ENCODE peak calls at places on chromosomes 2 and 18, in six cellular contexts. One of them, this sample, is unnamed.

GRCh38 chr2:20590704-20591515 is 60.0 kb downstream of the HS1BP3 start:
- DNase-seq in GM12891: no peak
- DNase-seq in K562: no peak
- DNase-seq in GM12878: no peak
- DNase-seq in HepG2: no peak
- DNase-seq in H1: no peak
- DNase-seq in this sample: no peak

GRCh38 chr2:40144022-40144421 is 307.9 kb downstream of the SLC8A1 start:
- DNase-seq in H1: no peak
- DNase-seq in HepG2: no peak
- DNase-seq in GM12891: no peak
- DNase-seq in GM12878: no peak
- DNase-seq in K562: no peak
- DNase-seq in this sample: no peak

GRCh38 chr2:43193996-43194869 is 32.2 kb downstream of the ZFP36L2 start:
- DNase-seq in HepG2: peak; percentile 98
- DNase-seq in GM12891: no peak
- DNase-seq in K562: no peak
- DNase-seq in GM12878: peak; percentile 53
- DNase-seq in H1: no peak
- DNase-seq in this sample: no peak

GRCh38 chr2:241665731-241666440 is 20.7 kb downstream of the DTYMK start:
- DNase-seq in HepG2: no peak
- DNase-seq in K562: no peak
- DNase-seq in GM12891: no peak
- DNase-seq in GM12878: no peak
- DNase-seq in H1: no peak
- DNase-seq in this sample: no peak

GRCh38 chr18:66048404-66048803 is 297.6 kb downstream of the CDH7 start:
- DNase-seq in H1: no peak
- DNase-seq in GM12891: no peak
- DNase-seq in K562: no peak
- DNase-seq in HepG2: no peak
- DNase-seq in GM12878: no peak
- DNase-seq in this sample: no peak

GRCh38 chr18:44632469-44633145 is 48.1 kb upstream of the SETBP1 start:
- DNase-seq in HepG2: no peak
- DNase-seq in K562: no peak
- DNase-seq in H1: no peak
- DNase-seq in GM12878: no peak
- DNase-seq in GM12891: no peak
- DNase-seq in this sample: no peak

GRCh38 chr2:233838251-233838650 is 16.1 kb downstream of the HJURP start:
- DNase-seq in H1: peak; percentile 24
- DNase-seq in GM12878: no peak
- DNase-seq in K562: no peak
- DNase-seq in GM12891: no peak
- DNase-seq in HepG2: no peak
- DNase-seq in this sample: no peak

GRCh38 chr2:98348066-98348561 is 1.9 kb downstream of the CNGA3 start:
- DNase-seq in GM12891: no peak
- DNase-seq in H1: peak; percentile 63
- DNase-seq in GM12878: no peak
- DNase-seq in K562: no peak
- DNase-seq in HepG2: no peak
- DNase-seq in this sample: no peak

DNA sequence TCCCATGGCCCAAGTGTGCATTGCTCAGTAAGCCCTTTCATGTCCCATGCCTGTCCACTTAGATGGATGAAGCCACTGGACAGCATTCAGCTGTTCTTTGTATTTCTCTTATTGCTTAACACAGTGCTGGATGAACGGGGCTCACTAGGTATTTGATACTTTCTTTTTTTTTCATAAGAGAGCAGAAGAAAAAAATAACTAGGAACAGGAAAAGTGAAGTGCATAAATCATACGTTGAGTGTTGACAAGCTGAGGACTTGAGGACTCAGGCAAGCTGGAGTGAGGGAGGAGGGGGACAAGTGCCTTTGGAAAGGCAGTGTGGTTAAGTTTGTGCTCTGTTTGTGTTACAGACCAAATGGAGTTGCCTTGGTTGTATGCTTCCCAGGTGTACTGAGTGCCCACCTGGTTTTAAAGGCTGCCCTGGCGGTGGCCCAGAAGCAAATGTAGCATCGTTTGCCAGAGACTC is 240.8 kb downstream of the PRKCE start:
- DNase-seq in GM12878: no peak
- DNase-seq in HepG2: no peak
- DNase-seq in K562: no peak
- DNase-seq in H1: no peak
- DNase-seq in GM12891: no peak
- DNase-seq in this sample: no peak
- TF ChIP-seq POLR2AphosphoS5 in GM12878: no peak
- TF ChIP-seq POLR2AphosphoS5 in HepG2: no peak
- TF ChIP-seq POLR2AphosphoS5 in K562: no peak
- TF ChIP-seq POLR2AphosphoS5 in H1: no peak
- TF ChIP-seq POLR2AphosphoS5 in GM12891: no peak
- TF ChIP-seq POLR2AphosphoS5 in this sample: no peak

GRCh38 chr2:135836596-135836995 is 388 bp downstream of the LCT start:
- DNase-seq in H1: no peak
- DNase-seq in HepG2: no peak
- DNase-seq in GM12891: no peak
- DNase-seq in GM12878: no peak
- DNase-seq in K562: no peak
- DNase-seq in this sample: no peak

GRCh38 chr2:135840601-135841000 is 3.6 kb upstream of the LCT start:
- DNase-seq in GM12878: no peak
- DNase-seq in H1: peak; percentile 17
- DNase-seq in K562: no peak
- DNase-seq in HepG2: no peak
- DNase-seq in GM12891: no peak
- DNase-seq in this sample: no peak

GRCh38 chr2:135843671-135844070 is 6.7 kb upstream of the LCT start:
- DNase-seq in GM12878: no peak
- DNase-seq in H1: peak; percentile 2
- DNase-seq in GM12891: no peak
- DNase-seq in HepG2: no peak
- DNase-seq in K562: no peak
- DNase-seq in this sample: no peak

GRCh38 chr2:135844285-135844985 is 7.5 kb upstream of the LCT start:
- DNase-seq in GM12878: no peak
- DNase-seq in K562: no peak
- DNase-seq in H1: peak; percentile 11
- DNase-seq in GM12891: no peak
- DNase-seq in HepG2: no peak
- DNase-seq in this sample: no peak

GRCh38 chr2:135839713-135840112 is 2.7 kb upstream of the LCT start:
- DNase-seq in K562: no peak
- DNase-seq in GM12878: no peak
- DNase-seq in GM12891: no peak
- DNase-seq in H1: no peak
- DNase-seq in HepG2: no peak
- DNase-seq in this sample: no peak
- TF ChIP-seq TAF1 in K562: no peak
- TF ChIP-seq TAF1 in GM12878: no peak
- TF ChIP-seq TAF1 in GM12891: no peak
- TF ChIP-seq TAF1 in H1: no peak
- TF ChIP-seq TAF1 in HepG2: no peak
- TF ChIP-seq TAF1 in this sample: no peak

DNA sequence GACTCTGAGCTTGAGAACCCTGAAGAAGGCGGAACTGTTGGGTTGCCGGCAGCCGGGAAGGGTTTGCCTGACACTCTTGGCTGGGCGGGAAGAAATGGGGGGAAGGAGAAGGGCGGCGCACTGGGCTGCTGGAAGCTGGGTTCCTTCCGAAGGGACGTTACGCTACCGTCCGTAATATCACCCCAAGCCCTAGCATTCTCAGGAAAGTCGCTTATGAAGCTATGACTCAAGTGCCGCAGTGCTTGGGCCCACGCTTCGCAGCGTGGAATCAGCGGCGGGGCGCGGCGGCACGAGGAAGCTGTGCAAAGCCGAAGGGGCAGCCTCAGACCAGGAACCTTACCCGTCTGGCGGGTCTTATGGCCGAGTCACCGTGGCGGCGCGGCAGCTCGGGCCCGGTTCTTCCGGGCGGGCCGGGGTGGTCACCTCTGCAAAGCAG is 50.2 kb upstream of the SIGLEC15 start:
- DNase-seq in K562: peak; percentile 15
- DNase-seq in HepG2: no peak
- DNase-seq in GM12878: no peak
- DNase-seq in GM12891: peak; percentile 27
- DNase-seq in H1: peak; percentile 75
- DNase-seq in this sample: peak; percentile 31
- TF ChIP-seq POLR2A in K562: no peak
- TF ChIP-seq POLR2A in HepG2: no peak
- TF ChIP-seq POLR2A in GM12878: peak; percentile 76
- TF ChIP-seq POLR2A in GM12891: peak; percentile 59
- TF ChIP-seq POLR2A in H1: peak; percentile 89
- TF ChIP-seq POLR2A in this sample: peak; percentile 45

GRCh38 chr2:96252526-96252925 is 13.3 kb downstream of the TMEM127 start:
- DNase-seq in K562: no peak
- DNase-seq in GM12891: no peak
- DNase-seq in HepG2: no peak
- DNase-seq in GM12878: no peak
- DNase-seq in H1: no peak
- DNase-seq in this sample: no peak

GRCh38 chr2:96251721-96252292 is 14.0 kb downstream of the TMEM127 start:
- DNase-seq in HepG2: peak; percentile 84
- DNase-seq in H1: no peak
- DNase-seq in GM12891: no peak
- DNase-seq in GM12878: no peak
- DNase-seq in K562: no peak
- DNase-seq in this sample: no peak

GRCh38 chr2:96256611-96257113 is 9.1 kb downstream of the TMEM127 start:
- DNase-seq in H1: no peak
- DNase-seq in K562: no peak
- DNase-seq in GM12878: no peak
- DNase-seq in GM12891: no peak
- DNase-seq in HepG2: no peak
- DNase-seq in this sample: no peak

GRCh38 chr2:96253006-96253405 is 12.8 kb downstream of the TMEM127 start:
- DNase-seq in HepG2: peak; percentile 43
- DNase-seq in GM12878: no peak
- DNase-seq in GM12891: no peak
- DNase-seq in K562: no peak
- DNase-seq in H1: no peak
- DNase-seq in this sample: no peak

DNA sequence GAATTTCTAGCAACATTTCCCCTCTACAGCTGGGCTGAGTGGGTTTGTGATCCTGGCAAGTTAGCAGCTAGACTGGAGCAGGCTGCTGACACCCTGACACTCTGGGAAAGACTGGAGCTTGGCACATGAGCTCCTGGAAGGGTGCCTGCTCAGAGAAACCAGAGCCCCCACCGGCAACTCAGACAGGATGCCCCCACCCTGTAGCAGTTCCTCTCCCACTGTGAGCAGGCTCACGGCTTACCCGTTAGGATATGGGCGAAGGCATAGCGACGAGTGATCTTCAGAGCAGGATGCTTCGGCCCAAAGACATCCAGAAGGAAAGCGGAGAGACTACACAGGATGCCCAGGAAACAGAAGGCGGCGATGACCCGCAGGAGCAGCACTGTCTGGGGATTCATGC is 11.2 kb downstream of the TMEM127 start:
- DNase-seq in HepG2: no peak
- DNase-seq in GM12878: no peak
- DNase-seq in GM12891: no peak
- DNase-seq in K562: no peak
- DNase-seq in H1: no peak
- DNase-seq in this sample: no peak
- TF ChIP-seq POLR2AphosphoS5 in HepG2: no peak
- TF ChIP-seq POLR2AphosphoS5 in GM12878: no peak
- TF ChIP-seq POLR2AphosphoS5 in GM12891: no peak
- TF ChIP-seq POLR2AphosphoS5 in K562: no peak
- TF ChIP-seq POLR2AphosphoS5 in H1: no peak
- TF ChIP-seq POLR2AphosphoS5 in this sample: no peak

GRCh38 chr2:197873293-197873701 is 68.9 kb downstream of the PLCL1 start:
- DNase-seq in HepG2: no peak
- DNase-seq in H1: no peak
- DNase-seq in GM12878: no peak
- DNase-seq in K562: no peak
- DNase-seq in GM12891: no peak
- DNase-seq in this sample: no peak
- TF ChIP-seq TAF1 in HepG2: no peak
- TF ChIP-seq TAF1 in H1: no peak
- TF ChIP-seq TAF1 in GM12878: no peak
- TF ChIP-seq TAF1 in K562: no peak
- TF ChIP-seq TAF1 in GM12891: no peak
- TF ChIP-seq TAF1 in this sample: no peak

GRCh38 chr2:171923206-171923605 is 945 bp downstream of the HAT1 start:
- DNase-seq in H1: no peak
- DNase-seq in GM12878: no peak
- DNase-seq in HepG2: peak; percentile 32
- DNase-seq in GM12891: no peak
- DNase-seq in K562: no peak
- DNase-seq in this sample: no peak

GRCh38 chr2:171919453-171919852 is 2.8 kb upstream of the HAT1 start:
- DNase-seq in HepG2: no peak
- DNase-seq in K562: no peak
- DNase-seq in GM12878: no peak
- DNase-seq in GM12891: no peak
- DNase-seq in H1: no peak
- DNase-seq in this sample: no peak

GRCh38 chr2:171924170-171924942 is 2.1 kb downstream of the HAT1 start:
- DNase-seq in H1: no peak
- DNase-seq in GM12878: no peak
- DNase-seq in GM12891: no peak
- DNase-seq in K562: no peak
- DNase-seq in HepG2: no peak
- DNase-seq in this sample: no peak

GRCh38 chr2:171921970-171922229 is 361 bp upstream of the HAT1 start:
- DNase-seq in HepG2: no peak
- DNase-seq in GM12891: no peak
- DNase-seq in K562: no peak
- DNase-seq in GM12878: no peak
- DNase-seq in H1: no peak
- DNase-seq in this sample: no peak

DNA sequence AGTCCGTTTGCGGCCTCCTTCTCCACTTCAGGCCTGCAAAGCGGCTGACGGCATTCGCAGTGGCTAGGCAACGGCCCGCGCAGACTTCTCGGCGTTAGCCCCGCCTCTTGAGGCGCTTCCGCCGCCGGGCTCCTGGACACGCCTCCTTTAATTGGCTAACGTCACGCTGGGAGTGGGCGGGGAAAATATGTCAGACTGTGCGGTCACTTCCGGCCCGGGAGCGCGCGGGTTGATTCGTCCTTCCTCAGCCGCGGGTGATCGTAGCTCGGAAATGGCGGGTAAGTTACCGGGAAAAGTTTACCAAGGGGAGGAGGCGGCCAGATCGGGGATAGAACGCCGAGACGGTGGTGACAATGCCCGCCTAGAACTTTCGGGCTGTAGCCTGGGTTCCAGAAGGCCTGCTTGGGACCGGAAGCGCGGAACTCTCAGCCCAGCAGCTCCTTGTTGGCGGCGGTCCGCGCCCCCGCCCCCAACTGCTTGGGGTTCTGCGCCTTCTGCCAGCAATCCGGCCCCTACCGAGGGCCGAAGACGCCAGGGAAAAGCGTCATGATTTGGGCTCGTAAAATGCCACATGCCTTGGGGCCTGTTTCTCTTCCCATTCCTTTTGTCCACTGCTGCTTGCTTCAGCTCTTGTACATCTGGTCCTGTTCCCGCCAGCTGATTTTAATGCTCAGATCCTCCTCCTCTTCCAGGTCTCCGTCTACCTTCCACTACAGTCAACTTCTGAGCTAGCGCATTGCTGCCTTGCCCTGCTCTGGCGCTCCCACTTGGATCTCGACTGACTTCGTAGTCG is at the start of gene HAT1:
- DNase-seq in H1: peak; percentile 99
- DNase-seq in GM12878: peak; percentile 90
- DNase-seq in HepG2: peak; percentile 94
- DNase-seq in GM12891: peak; percentile 86
- DNase-seq in K562: peak; percentile 98
- DNase-seq in this sample: peak; percentile 87
- TF ChIP-seq POLR2A in H1: peak; percentile 81
- TF ChIP-seq POLR2A in GM12878: peak; percentile 69
- TF ChIP-seq POLR2A in HepG2: no peak
- TF ChIP-seq POLR2A in GM12891: no peak
- TF ChIP-seq POLR2A in K562: peak; percentile 93
- TF ChIP-seq POLR2A in this sample: peak; percentile 74

This sample was measured in GM12892.